ENCODE peak calls at places on chromosomes 5 and 9, in four cellular contexts. One of them, this sample, is unnamed.

GRCh38 chr5:125481506-125482455 is 735.3 kb upstream of the ZNF608 start:
- DNase-seq in cardiac fibroblast: no peak
- DNase-seq in stomach: no peak
- DNase-seq in psoas muscle: no peak
- DNase-seq in this sample: no peak

GRCh38 chr5:69502375-69503143 is 10.0 kb downstream of the OCLN start:
- DNase-seq in psoas muscle: no peak
- DNase-seq in stomach: no peak
- DNase-seq in cardiac fibroblast: peak
- DNase-seq in this sample: no peak

GRCh38 chr9:135079676-135080075 is 7.8 kb upstream of the OLFM1 start:
- DNase-seq in stomach: peak
- DNase-seq in cardiac fibroblast: no peak
- DNase-seq in psoas muscle: no peak
- DNase-seq in this sample: peak

GRCh38 chr9:127418037-127418471 is 6.1 kb upstream of the ZNF79 start:
- DNase-seq in cardiac fibroblast: no peak
- DNase-seq in stomach: no peak
- DNase-seq in psoas muscle: peak
- DNase-seq in this sample: no peak

GRCh38 chr5:57166250-57166649 is 7.6 kb upstream of the GPBP1 start:
- DNase-seq in stomach: no peak
- DNase-seq in cardiac fibroblast: no peak
- DNase-seq in psoas muscle: no peak
- DNase-seq in this sample: no peak

GRCh38 chr5:172769598-172770373 is 1.2 kb downstream of the DUSP1 start:
- DNase-seq in cardiac fibroblast: peak
- DNase-seq in psoas muscle: peak
- DNase-seq in stomach: no peak
- DNase-seq in this sample: no peak

GRCh38 chr5:65779643-65780042 is 57.6 kb downstream of the NLN start:
- DNase-seq in cardiac fibroblast: no peak
- DNase-seq in stomach: no peak
- DNase-seq in psoas muscle: no peak
- DNase-seq in this sample: no peak

GRCh38 chr9:8842402-8843193 is 1043.0 kb upstream of the DMAC1 start:
- DNase-seq in cardiac fibroblast: no peak
- DNase-seq in stomach: no peak
- DNase-seq in psoas muscle: no peak
- DNase-seq in this sample: no peak

GRCh38 chr5:151062405-151063135 is 18.3 kb downstream of the TNIP1 start:
- DNase-seq in stomach: no peak
- DNase-seq in cardiac fibroblast: no peak
- DNase-seq in psoas muscle: peak
- DNase-seq in this sample: no peak

GRCh38 chr9:4246969-4247368 is 52.9 kb downstream of the GLIS3 start:
- DNase-seq in cardiac fibroblast: no peak
- DNase-seq in stomach: no peak
- DNase-seq in psoas muscle: no peak
- DNase-seq in this sample: no peak

GRCh38 chr5:174374206-174374605 is 328.7 kb downstream of the NSG2 start:
- DNase-seq in cardiac fibroblast: no peak
- DNase-seq in stomach: no peak
- DNase-seq in psoas muscle: no peak
- DNase-seq in this sample: no peak

GRCh38 chr5:43190755-43191603 is 1.0 kb upstream of the NIM1K start:
- DNase-seq in cardiac fibroblast: peak
- DNase-seq in stomach: no peak
- DNase-seq in psoas muscle: no peak
- DNase-seq in this sample: no peak

GRCh38 chr9:79686381-79687130 is 114.8 kb downstream of the TLE4 start:
- DNase-seq in stomach: no peak
- DNase-seq in psoas muscle: peak
- DNase-seq in cardiac fibroblast: peak
- DNase-seq in this sample: peak

GRCh38 chr5:16547200-16547842 is 69.5 kb downstream of the RETREG1 start:
- DNase-seq in psoas muscle: no peak
- DNase-seq in stomach: no peak
- DNase-seq in cardiac fibroblast: peak
- DNase-seq in this sample: no peak

GRCh38 chr5:100900796-100901731 is 2.0 kb downstream of the ST8SIA4 start:
- DNase-seq in cardiac fibroblast: peak
- DNase-seq in stomach: peak
- DNase-seq in psoas muscle: peak
- DNase-seq in this sample: peak

GRCh38 chr5:151408633-151409243 is 38.7 kb upstream of the SLC36A1 start:
- DNase-seq in stomach: no peak
- DNase-seq in psoas muscle: no peak
- DNase-seq in cardiac fibroblast: no peak
- DNase-seq in this sample: no peak

GRCh38 chr9:108671794-108672193 is 184.0 kb downstream of the ACTL7B start:
- DNase-seq in stomach: no peak
- DNase-seq in psoas muscle: no peak
- DNase-seq in cardiac fibroblast: no peak
- DNase-seq in this sample: peak

GRCh38 chr9:71001780-71002386 is 119.5 kb downstream of the TRPM3 start:
- DNase-seq in psoas muscle: no peak
- DNase-seq in stomach: peak
- DNase-seq in cardiac fibroblast: peak
- DNase-seq in this sample: no peak

GRCh38 chr5:155085282-155085990 is 71.9 kb downstream of the KIF4B start:
- DNase-seq in psoas muscle: no peak
- DNase-seq in cardiac fibroblast: no peak
- DNase-seq in stomach: no peak
- DNase-seq in this sample: no peak

GRCh38 chr5:177188775-177189174 is 55.2 kb downstream of the NSD1 start:
- DNase-seq in cardiac fibroblast: no peak
- DNase-seq in psoas muscle: no peak
- DNase-seq in stomach: no peak
- DNase-seq in this sample: no peak

GRCh38 chr5:150142800-150143724 is 12.6 kb downstream of the PDGFRB start:
- DNase-seq in psoas muscle: peak
- DNase-seq in cardiac fibroblast: peak
- DNase-seq in stomach: no peak
- DNase-seq in this sample: peak

GRCh38 chr9:3756071-3756470 is 230.3 kb upstream of the RFX3 start:
- DNase-seq in cardiac fibroblast: no peak
- DNase-seq in stomach: no peak
- DNase-seq in psoas muscle: no peak
- DNase-seq in this sample: no peak

DNA sequence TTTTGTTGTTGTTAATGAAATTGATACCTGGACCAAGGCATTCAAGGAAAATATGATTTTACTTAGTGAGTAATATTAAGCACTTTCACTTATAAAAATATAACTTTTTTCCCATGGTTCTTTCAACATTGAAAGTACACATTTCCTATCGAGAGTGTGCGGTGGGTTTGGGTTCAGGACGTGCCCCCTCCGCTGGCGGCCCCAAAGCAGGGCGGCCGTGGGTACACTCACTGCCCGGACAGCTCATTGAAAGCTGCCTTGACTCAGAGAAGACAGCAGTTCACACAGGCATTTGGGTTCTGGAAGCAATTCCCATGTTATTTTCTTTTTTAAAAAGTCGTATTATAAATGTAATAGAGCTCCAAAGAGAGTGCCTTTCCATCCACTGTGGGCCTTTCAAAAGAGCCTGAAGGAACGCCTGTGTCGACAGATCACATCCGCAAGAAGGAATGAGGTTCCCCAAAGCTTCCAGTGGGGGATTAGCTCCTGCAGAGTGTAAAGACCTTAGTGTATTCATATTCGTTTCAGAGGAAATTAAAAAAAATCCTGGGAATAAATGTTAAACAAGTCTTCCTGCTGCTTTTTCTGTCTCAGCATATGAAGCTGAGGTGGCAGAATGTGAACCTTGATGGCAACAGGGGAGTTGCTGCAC is 74.3 kb downstream of the PRDM6 start:
- DNase-seq in stomach: no peak
- DNase-seq in psoas muscle: no peak
- DNase-seq in cardiac fibroblast: no peak
- DNase-seq in this sample: no peak
- TF ChIP-seq CTCF in stomach: no peak
- TF ChIP-seq CTCF in psoas muscle: no peak
- TF ChIP-seq CTCF in cardiac fibroblast: no peak
- TF ChIP-seq CTCF in this sample: no peak

DNA sequence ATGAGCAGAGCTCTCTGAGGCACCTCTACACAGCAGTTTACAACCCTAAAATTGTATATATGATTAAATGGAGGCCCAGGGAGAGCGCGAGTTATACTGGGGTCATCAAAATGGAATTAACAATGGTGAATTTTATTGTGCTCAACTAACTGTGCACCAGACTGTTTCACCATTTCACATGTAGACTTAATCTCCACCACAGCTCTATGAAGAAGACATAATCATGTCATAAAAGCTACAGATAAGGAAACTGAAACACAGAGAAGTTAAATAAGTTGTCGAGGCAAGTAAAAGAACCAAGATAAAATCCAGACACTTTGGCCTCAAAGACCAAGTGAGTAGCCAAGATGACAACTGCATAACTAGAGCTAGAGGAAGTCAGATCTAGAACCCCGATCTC is 1.5 kb downstream of the SH3TC2 start:
- DNase-seq in psoas muscle: no peak
- DNase-seq in cardiac fibroblast: no peak
- DNase-seq in stomach: no peak
- DNase-seq in this sample: no peak
- H3K4me3 ChIP-seq in psoas muscle: no peak
- H3K4me3 ChIP-seq in cardiac fibroblast: no peak
- H3K4me3 ChIP-seq in stomach: no peak
- H3K4me3 ChIP-seq in this sample: no peak

GRCh38 chr9:116857321-116857720 is 170.2 kb downstream of the TRIM32 start:
- DNase-seq in psoas muscle: no peak
- DNase-seq in stomach: no peak
- DNase-seq in cardiac fibroblast: no peak
- DNase-seq in this sample: no peak

GRCh38 chr9:116855881-116856662 is 169.0 kb downstream of the TRIM32 start:
- DNase-seq in stomach: no peak
- DNase-seq in cardiac fibroblast: no peak
- DNase-seq in psoas muscle: no peak
- DNase-seq in this sample: no peak

GRCh38 chr9:116860509-116861120 is 173.5 kb downstream of the TRIM32 start:
- DNase-seq in psoas muscle: peak
- DNase-seq in stomach: peak
- DNase-seq in cardiac fibroblast: peak
- DNase-seq in this sample: no peak

GRCh38 chr9:116861321-116861720 is 174.2 kb downstream of the TRIM32 start:
- DNase-seq in stomach: no peak
- DNase-seq in psoas muscle: no peak
- DNase-seq in cardiac fibroblast: no peak
- DNase-seq in this sample: no peak

GRCh38 chr9:116859763-116860162 is 172.7 kb downstream of the TRIM32 start:
- DNase-seq in psoas muscle: no peak
- DNase-seq in cardiac fibroblast: no peak
- DNase-seq in stomach: no peak
- DNase-seq in this sample: no peak
- TF ChIP-seq CTCF in psoas muscle: no peak
- TF ChIP-seq CTCF in cardiac fibroblast: no peak
- TF ChIP-seq CTCF in stomach: no peak
- TF ChIP-seq CTCF in this sample: no peak

GRCh38 chr5:78577051-78577807 is 71.3 kb downstream of the LHFPL2 start:
- DNase-seq in psoas muscle: no peak
- DNase-seq in stomach: no peak
- DNase-seq in cardiac fibroblast: peak
- DNase-seq in this sample: no peak

GRCh38 chr5:78576376-78576775 is 72.2 kb downstream of the LHFPL2 start:
- DNase-seq in stomach: no peak
- DNase-seq in cardiac fibroblast: peak
- DNase-seq in psoas muscle: no peak
- DNase-seq in this sample: no peak

GRCh38 chr5:78574157-78574673 is 74.4 kb downstream of the LHFPL2 start:
- DNase-seq in psoas muscle: no peak
- DNase-seq in stomach: no peak
- DNase-seq in cardiac fibroblast: peak
- DNase-seq in this sample: no peak

GRCh38 chr5:78573318-78573717 is 75.3 kb downstream of the LHFPL2 start:
- DNase-seq in psoas muscle: no peak
- DNase-seq in stomach: no peak
- DNase-seq in cardiac fibroblast: no peak
- DNase-seq in this sample: no peak

DNA sequence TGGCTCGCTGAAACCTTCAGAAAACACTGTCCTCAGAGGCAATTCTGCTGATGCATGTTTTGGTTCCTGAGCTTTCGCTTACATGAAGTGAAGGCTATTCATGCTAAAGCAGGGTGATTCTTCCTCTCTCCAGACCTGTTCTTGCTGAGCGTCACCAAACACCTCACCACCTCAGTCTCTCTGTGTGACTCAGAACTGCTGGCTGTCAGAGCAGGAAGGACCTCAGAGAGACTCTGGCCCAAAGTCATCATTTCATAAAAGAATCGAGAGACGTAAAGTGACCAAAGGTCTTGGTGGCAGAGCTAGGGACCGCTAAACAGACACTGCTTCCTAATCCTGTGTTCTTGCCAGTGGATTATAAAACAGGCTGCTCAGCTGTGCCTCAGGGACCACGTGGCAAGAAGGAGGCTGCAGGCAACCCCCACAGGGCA is 73.8 kb downstream of the LHFPL2 start:
- DNase-seq in stomach: no peak
- DNase-seq in psoas muscle: no peak
- DNase-seq in cardiac fibroblast: peak
- DNase-seq in this sample: no peak
- H3K4me3 ChIP-seq in stomach: no peak
- H3K4me3 ChIP-seq in psoas muscle: no peak
- H3K4me3 ChIP-seq in cardiac fibroblast: no peak
- H3K4me3 ChIP-seq in this sample: no peak

GRCh38 chr5:163489055-163489744 is 16.2 kb upstream of the MAT2B start:
- DNase-seq in cardiac fibroblast: peak
- DNase-seq in psoas muscle: no peak
- DNase-seq in stomach: no peak
- DNase-seq in this sample: no peak
- TF ChIP-seq CTCF in cardiac fibroblast: peak
- TF ChIP-seq CTCF in psoas muscle: no peak
- TF ChIP-seq CTCF in stomach: no peak
- TF ChIP-seq CTCF in this sample: no peak

DNA sequence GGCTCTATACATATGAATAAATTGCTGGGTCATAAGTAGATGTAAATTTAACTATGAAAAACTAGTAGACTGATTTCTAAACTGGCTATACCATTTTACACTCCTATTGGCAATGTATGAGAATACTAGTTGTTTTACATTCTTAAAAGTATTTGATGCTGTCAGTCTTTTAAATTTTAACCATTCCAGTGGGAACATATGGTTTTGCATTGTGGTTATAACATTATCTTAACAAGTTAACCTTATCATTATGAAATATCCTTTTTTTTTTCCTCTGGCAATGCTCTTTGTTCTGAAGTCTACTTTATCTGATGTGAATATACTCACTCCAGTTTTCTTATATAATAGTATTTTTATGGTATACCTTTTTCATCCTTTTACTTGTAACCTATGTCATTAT is 548.9 kb upstream of the CLINT1 start:
- DNase-seq in psoas muscle: no peak
- DNase-seq in stomach: no peak
- DNase-seq in cardiac fibroblast: no peak
- DNase-seq in this sample: no peak
- H3K4me3 ChIP-seq in psoas muscle: no peak
- H3K4me3 ChIP-seq in stomach: no peak
- H3K4me3 ChIP-seq in cardiac fibroblast: no peak
- H3K4me3 ChIP-seq in this sample: no peak

This sample was measured in coronary artery.